ENCODE peak calls at places on chromosomes 13 and 19, in nine cellular contexts. J, I, H, G, K, Y, C, E and X are unnamed samples.

GRCh38 chr13:64553411-64554129 is 2676.6 kb downstream of the PCDH9 start:
- DNase-seq in J (peak; percentile 51), I (peak; percentile 42), H (peak; percentile 7), G (no peak), K (no peak), Y (no peak), C (no peak), E (no peak), X (no peak)

GRCh38 chr13:110593430-110594130 is 21.8 kb upstream of the NAXD start:
- DNase-seq in J (peak; percentile 54), I (peak; percentile 57), H (no peak), G (no peak), K (peak; percentile 21), Y (no peak), C (no peak), E (no peak), X (peak; percentile 66)

GRCh38 chr13:84192125-84192524 is 309.9 kb upstream of the SLITRK1 start:
- DNase-seq in J (peak; percentile 87), I (peak; percentile 76), H (peak; percentile 67), G (no peak), K (no peak), Y (no peak), C (no peak), E (no peak), X (peak; percentile 29)

GRCh38 chr19:13381827-13382632 is 124.2 kb downstream of the CACNA1A start:
- DNase-seq in J (no peak), I (peak; percentile 4), H (no peak), G (no peak), K (no peak), Y (no peak), C (no peak), E (no peak), X (no peak)

GRCh38 chr19:46813570-46814358 is 25.4 kb upstream of the SLC1A5 start:
- DNase-seq in J (peak; percentile 46), I (peak; percentile 46), H (no peak), G (no peak), K (peak; percentile 78), Y (no peak), C (peak; percentile 27), E (no peak), X (peak; percentile 29)

GRCh38 chr19:5335101-5335500 is 5.5 kb downstream of the PTPRS start:
- DNase-seq in J (no peak), I (no peak), H (no peak), G (no peak), K (no peak), Y (no peak), C (no peak), E (no peak), X (no peak)

GRCh38 chr13:105817011-105817410 is 718.5 kb downstream of the EFNB2 start:
- DNase-seq in J (no peak), I (no peak), H (no peak), G (no peak), K (no peak), Y (no peak), C (no peak), E (no peak), X (no peak)

GRCh38 chr13:27403252-27403678 is 21.2 kb upstream of the GTF3A start:
- DNase-seq in J (peak; percentile 98), I (peak; percentile 65), H (peak; percentile 16), G (no peak), K (no peak), Y (no peak), C (no peak), E (no peak), X (peak; percentile 63)

GRCh38 chr13:114112826-114113322 is 19.5 kb downstream of the RASA3 start:
- DNase-seq in J (no peak), I (no peak), H (no peak), G (no peak), K (no peak), Y (peak; percentile 72), C (no peak), E (no peak), X (no peak)

GRCh38 chr13:59861676-59862075 is 302.1 kb downstream of the DIAPH3 start:
- DNase-seq in J (no peak), I (no peak), H (no peak), G (no peak), K (no peak), Y (no peak), C (no peak), E (no peak), X (no peak)

GRCh38 chr13:30580852-30581502 is 36.7 kb upstream of the USPL1 start:
- DNase-seq in J (no peak), I (no peak), H (no peak), G (no peak), K (no peak), Y (no peak), C (no peak), E (no peak), X (no peak)

GRCh38 chr19:13215572-13216380 is 65.6 kb downstream of the IER2 start:
- DNase-seq in J (no peak), I (no peak), H (no peak), G (no peak), K (no peak), Y (no peak), C (no peak), E (no peak), X (no peak)

GRCh38 chr13:76791290-76791664 is 94.9 kb downstream of the KCTD12 start:
- DNase-seq in J (no peak), I (no peak), H (no peak), G (no peak), K (no peak), Y (no peak), C (no peak), E (no peak), X (no peak)

GRCh38 chr19:14817052-14817451 is 17.9 kb downstream of the OR7A5 start:
- DNase-seq in J (no peak), I (no peak), H (no peak), G (no peak), K (no peak), Y (no peak), C (no peak), E (no peak), X (no peak)

GRCh38 chr13:28493740-28494536 is 990 bp downstream of the FLT1 start:
- DNase-seq in J (no peak), I (no peak), H (no peak), G (no peak), K (no peak), Y (no peak), C (no peak), E (no peak), X (peak; percentile 46)

GRCh38 chr19:16875584-16876555 is 12.9 kb upstream of the F2RL3 start:
- DNase-seq in J (no peak), I (no peak), H (no peak), G (no peak), K (no peak), Y (no peak), C (no peak), E (no peak), X (no peak)

GRCh38 chr19:28638445-28638844 is 574.5 kb downstream of the UQCRFS1 start:
- DNase-seq in J (no peak), I (no peak), H (no peak), G (no peak), K (no peak), Y (no peak), C (no peak), E (no peak), X (no peak)

GRCh38 chr13:30466841-30467252 is 1.1 kb upstream of the HMGB1 start:
- DNase-seq in J (no peak), I (peak; percentile 20), H (no peak), G (no peak), K (no peak), Y (no peak), C (no peak), E (no peak), X (no peak)

GRCh38 chr19:57280913-57281425 is 684 bp downstream of the ZNF460 start:
- DNase-seq in J (no peak), I (no peak), H (no peak), G (peak; percentile 5), K (no peak), Y (no peak), C (peak; percentile 35), E (no peak), X (no peak)

GRCh38 chr19:36151144-36152051 is 849 bp downstream of the COX7A1 start:
- DNase-seq in J (no peak), I (no peak), H (no peak), G (no peak), K (no peak), Y (no peak), C (no peak), E (no peak), X (peak; percentile 68)

GRCh38 chr13:66940113-66940512 is 290.0 kb downstream of the PCDH9 start:
- DNase-seq in J (no peak), I (no peak), H (no peak), G (no peak), K (no peak), Y (no peak), C (no peak), E (peak; percentile 58), X (no peak)

GRCh38 chr19:7913652-7914051 is 978 bp upstream of the TGFBR3L start:
- DNase-seq in J (no peak), I (no peak), H (no peak), G (no peak), K (no peak), Y (no peak), C (no peak), E (no peak), X (no peak)